ENCODE peak calls at places on chromosomes 2 and 18, in six cellular contexts. One of them, this sample, is unnamed.

GRCh38 chr2:24652265-24653232 is 140.6 kb downstream of the PTRHD1 start:
- DNase-seq in stimulated activated CD4-positive, alpha-beta T cell treated with anti-CD3 and anti-CD28 coated beads, Interleukin-4, amount 100 ng/mL, for 24 hours: no peak
- DNase-seq in cerebellar cortex: no peak
- DNase-seq in adrenal gland: no peak
- DNase-seq in T follicular helper cell: no peak
- DNase-seq in T-helper 17 cell: no peak
- DNase-seq in this sample: no peak

GRCh38 chr2:37652199-37652640 is 19.2 kb downstream of the CDC42EP3 start:
- DNase-seq in cerebellar cortex: no peak
- DNase-seq in stimulated activated CD4-positive, alpha-beta T cell treated with anti-CD3 and anti-CD28 coated beads, Interleukin-4, amount 100 ng/mL, for 24 hours: no peak
- DNase-seq in T-helper 17 cell: no peak
- DNase-seq in T follicular helper cell: no peak
- DNase-seq in adrenal gland: no peak
- DNase-seq in this sample: peak

GRCh38 chr2:225999692-226000091 is 600.2 kb downstream of the NYAP2 start:
- DNase-seq in adrenal gland: no peak
- DNase-seq in cerebellar cortex: peak
- DNase-seq in stimulated activated CD4-positive, alpha-beta T cell treated with anti-CD3 and anti-CD28 coated beads, Interleukin-4, amount 100 ng/mL, for 24 hours: no peak
- DNase-seq in T-helper 17 cell: no peak
- DNase-seq in T follicular helper cell: no peak
- DNase-seq in this sample: peak

GRCh38 chr2:65057391-65058052 is 1.3 kb downstream of the CEP68 start:
- DNase-seq in T-helper 17 cell: no peak
- DNase-seq in cerebellar cortex: peak
- DNase-seq in adrenal gland: no peak
- DNase-seq in stimulated activated CD4-positive, alpha-beta T cell treated with anti-CD3 and anti-CD28 coated beads, Interleukin-4, amount 100 ng/mL, for 24 hours: peak
- DNase-seq in T follicular helper cell: peak
- DNase-seq in this sample: peak

GRCh38 chr2:112541315-112542122 is 746 bp upstream of the POLR1B start:
- DNase-seq in cerebellar cortex: no peak
- DNase-seq in T-helper 17 cell: peak
- DNase-seq in stimulated activated CD4-positive, alpha-beta T cell treated with anti-CD3 and anti-CD28 coated beads, Interleukin-4, amount 100 ng/mL, for 24 hours: peak
- DNase-seq in T follicular helper cell: no peak
- DNase-seq in adrenal gland: peak
- DNase-seq in this sample: peak

GRCh38 chr2:103401621-103402020 is 639.8 kb downstream of the TMEM182 start:
- DNase-seq in T follicular helper cell: no peak
- DNase-seq in T-helper 17 cell: no peak
- DNase-seq in cerebellar cortex: no peak
- DNase-seq in stimulated activated CD4-positive, alpha-beta T cell treated with anti-CD3 and anti-CD28 coated beads, Interleukin-4, amount 100 ng/mL, for 24 hours: no peak
- DNase-seq in adrenal gland: no peak
- DNase-seq in this sample: peak

GRCh38 chr2:241161646-241162281 is 11.5 kb downstream of the PPP1R7 start:
- DNase-seq in adrenal gland: peak
- DNase-seq in T-helper 17 cell: no peak
- DNase-seq in stimulated activated CD4-positive, alpha-beta T cell treated with anti-CD3 and anti-CD28 coated beads, Interleukin-4, amount 100 ng/mL, for 24 hours: no peak
- DNase-seq in cerebellar cortex: peak
- DNase-seq in T follicular helper cell: no peak
- DNase-seq in this sample: peak

GRCh38 chr18:4101009-4101408 is 354.1 kb downstream of the DLGAP1 start:
- DNase-seq in T-helper 17 cell: no peak
- DNase-seq in cerebellar cortex: no peak
- DNase-seq in adrenal gland: no peak
- DNase-seq in T follicular helper cell: no peak
- DNase-seq in stimulated activated CD4-positive, alpha-beta T cell treated with anti-CD3 and anti-CD28 coated beads, Interleukin-4, amount 100 ng/mL, for 24 hours: no peak
- DNase-seq in this sample: no peak

GRCh38 chr2:208046686-208047085 is 21.4 kb upstream of the PLEKHM3 start:
- DNase-seq in T-helper 17 cell: no peak
- DNase-seq in stimulated activated CD4-positive, alpha-beta T cell treated with anti-CD3 and anti-CD28 coated beads, Interleukin-4, amount 100 ng/mL, for 24 hours: no peak
- DNase-seq in T follicular helper cell: no peak
- DNase-seq in cerebellar cortex: no peak
- DNase-seq in adrenal gland: no peak
- DNase-seq in this sample: no peak

This sample was measured in fibroblast of pulmonary artery.